ENCODE peak calls at places on chromosomes 11 and 22, in nine cellular contexts. K, E, X, L, N, V, M, R and J are unnamed samples.

GRCh38 chr11:35335226-35335625 is 84.1 kb downstream of the SLC1A2 start:
- DNase-seq in K (no peak), E (no peak), X (no peak), L (no peak), N (peak), V (no peak), M (no peak), R (no peak), J (no peak)

GRCh38 chr11:31487848-31488247 is 21.6 kb downstream of the IMMP1L start:
- DNase-seq in K (no peak), E (peak), X (peak), L (no peak), N (peak), V (peak), M (no peak), R (peak), J (peak)

GRCh38 chr11:88169881-88170280 is 5.4 kb downstream of the RAB38 start:
- DNase-seq in K (no peak), E (no peak), X (no peak), L (no peak), N (no peak), V (no peak), M (no peak), R (no peak), J (no peak)

GRCh38 chr11:11568651-11569229 is 53.1 kb downstream of the GALNT18 start:
- DNase-seq in K (no peak), E (no peak), X (no peak), L (no peak), N (no peak), V (no peak), M (no peak), R (no peak), J (no peak)

GRCh38 chr11:117819096-117820040 is 5.2 kb downstream of the FXYD2 start:
- DNase-seq in K (peak), E (peak), X (peak), L (no peak), N (peak), V (peak), M (peak), R (peak), J (no peak)

GRCh38 chr11:71370020-71370747 is 78.0 kb downstream of the DHCR7 start:
- DNase-seq in K (no peak), E (no peak), X (no peak), L (no peak), N (no peak), V (no peak), M (no peak), R (no peak), J (no peak)

GRCh38 chr11:1227551-1228182 is 4.8 kb downstream of the MUC5B start:
- DNase-seq in K (peak), E (no peak), X (no peak), L (no peak), N (no peak), V (no peak), M (no peak), R (no peak), J (no peak)

GRCh38 chr22:49203091-49203862 is 624.4 kb downstream of the BRD1 start:
- DNase-seq in K (no peak), E (no peak), X (no peak), L (no peak), N (no peak), V (no peak), M (no peak), R (no peak), J (no peak)

GRCh38 chr11:27699242-27699925 is 871 bp downstream of the BDNF start:
- DNase-seq in K (no peak), E (no peak), X (no peak), L (no peak), N (no peak), V (no peak), M (no peak), R (peak), J (no peak)

GRCh38 chr11:131688056-131688693 is 317.8 kb downstream of the NTM start:
- DNase-seq in K (peak), E (peak), X (no peak), L (no peak), N (peak), V (peak), M (peak), R (peak), J (no peak)

GRCh38 chr11:44944181-44944852 is 6.4 kb downstream of the TP53I11 start:
- DNase-seq in K (no peak), E (no peak), X (no peak), L (no peak), N (no peak), V (no peak), M (peak), R (no peak), J (no peak)

GRCh38 chr22:37496651-37497599 is 10.7 kb upstream of the MFNG start:
- DNase-seq in K (no peak), E (peak), X (no peak), L (no peak), N (peak), V (no peak), M (no peak), R (peak), J (no peak)

GRCh38 chr22:36332623-36333331 is 55.0 kb downstream of the MYH9 start:
- DNase-seq in K (no peak), E (peak), X (no peak), L (peak), N (no peak), V (no peak), M (peak), R (peak), J (peak)

GRCh38 chr11:45259607-45260006 is 26.5 kb downstream of the SYT13 start:
- DNase-seq in K (no peak), E (peak), X (peak), L (no peak), N (peak), V (no peak), M (no peak), R (peak), J (no peak)

GRCh38 chr22:41127447-41127846 is 35.1 kb downstream of the EP300 start:
- DNase-seq in K (peak), E (no peak), X (no peak), L (no peak), N (no peak), V (no peak), M (no peak), R (no peak), J (no peak)

GRCh38 chr11:12053606-12054361 is 45.4 kb upstream of the DKK3 start:
- DNase-seq in K (no peak), E (no peak), X (no peak), L (no peak), N (peak), V (no peak), M (peak), R (no peak), J (no peak)

GRCh38 chr11:111402411-111402810 is 23.3 kb upstream of the POU2AF1 start:
- DNase-seq in K (no peak), E (no peak), X (peak), L (no peak), N (no peak), V (no peak), M (peak), R (no peak), J (no peak)

GRCh38 chr11:371051-371450 is 1.8 kb downstream of the B4GALNT4 start:
- DNase-seq in K (no peak), E (no peak), X (no peak), L (no peak), N (no peak), V (no peak), M (no peak), R (no peak), J (no peak)

GRCh38 chr11:79414644-79415317 is 26.0 kb downstream of the TENM4 start:
- DNase-seq in K (peak), E (peak), X (no peak), L (no peak), N (peak), V (no peak), M (no peak), R (peak), J (no peak)

GRCh38 chr11:83511646-83512045 is 225.5 kb upstream of the CCDC90B start:
- DNase-seq in K (no peak), E (no peak), X (no peak), L (no peak), N (no peak), V (no peak), M (no peak), R (no peak), J (no peak)

GRCh38 chr22:19290400-19291217 is 910 bp downstream of the CLTCL1 start:
- DNase-seq in K (no peak), E (no peak), X (no peak), L (no peak), N (no peak), V (no peak), M (peak), R (peak), J (no peak)